ENCODE peak calls at places on chromosomes 13 and 19, in eight cellular contexts. One of them, this sample, is unnamed. For H4K20me1, the result is how much of the 10 kb centered on the place peaks cover.

GRCh38 chr13:61852116-61852515 is 436.5 kb upstream of the PCDH20 start:
- DNase-seq in K562: no peak
- DNase-seq in astrocyte: no peak
- DNase-seq in HCT116: no peak
- DNase-seq in GM12878: no peak
- DNase-seq in PC-3: no peak
- DNase-seq in fibroblast of lung: no peak
- DNase-seq in GM23338: no peak
- DNase-seq in this sample: no peak

GRCh38 chr13:50747939-50748338 is 95.6 kb downstream of the DLEU7 start:
- DNase-seq in K562: no peak
- DNase-seq in fibroblast of lung: no peak
- DNase-seq in GM12878: no peak
- DNase-seq in PC-3: no peak
- DNase-seq in HCT116: no peak
- DNase-seq in GM23338: no peak
- DNase-seq in astrocyte: no peak
- DNase-seq in this sample: no peak

GRCh38 chr19:45049073-45049736 is 10.4 kb downstream of the CLASRP start:
- DNase-seq in PC-3: no peak
- DNase-seq in astrocyte: no peak
- DNase-seq in HCT116: no peak
- DNase-seq in GM12878: no peak
- DNase-seq in K562: no peak
- DNase-seq in GM23338: no peak
- DNase-seq in fibroblast of lung: no peak
- DNase-seq in this sample: no peak

GRCh38 chr19:43504426-43505185 is at the start of gene PHLDB3:
- DNase-seq in K562: peak
- DNase-seq in GM23338: peak
- DNase-seq in astrocyte: no peak
- DNase-seq in HCT116: no peak
- DNase-seq in GM12878: no peak
- DNase-seq in PC-3: peak
- DNase-seq in fibroblast of lung: no peak
- DNase-seq in this sample: peak

GRCh38 chr13:67390462-67391093 is 160.4 kb upstream of the PCDH9 start:
- DNase-seq in K562: no peak
- DNase-seq in GM23338: no peak
- DNase-seq in fibroblast of lung: peak
- DNase-seq in GM12878: no peak
- DNase-seq in astrocyte: peak
- DNase-seq in HCT116: no peak
- DNase-seq in PC-3: no peak
- DNase-seq in this sample: no peak

GRCh38 chr13:41546372-41547252 is 89.3 kb downstream of the RGCC start:
- DNase-seq in fibroblast of lung: peak
- DNase-seq in PC-3: peak
- DNase-seq in GM12878: no peak
- DNase-seq in astrocyte: peak
- DNase-seq in K562: no peak
- DNase-seq in HCT116: no peak
- DNase-seq in GM23338: no peak
- DNase-seq in this sample: peak

GRCh38 chr19:44657211-44657921 is 13.7 kb downstream of the PVR start:
- DNase-seq in GM23338: peak
- DNase-seq in astrocyte: peak
- DNase-seq in GM12878: no peak
- DNase-seq in fibroblast of lung: peak
- DNase-seq in PC-3: peak
- DNase-seq in K562: peak
- DNase-seq in HCT116: no peak
- DNase-seq in this sample: peak

GRCh38 chr13:23159205-23159586 is 21.6 kb upstream of the SGCG start:
- DNase-seq in GM23338: peak
- DNase-seq in PC-3: peak
- DNase-seq in K562: peak
- DNase-seq in GM12878: no peak
- DNase-seq in fibroblast of lung: peak
- DNase-seq in astrocyte: peak
- DNase-seq in HCT116: no peak
- DNase-seq in this sample: peak

GRCh38 chr13:28744091-28744536 is 25.3 kb upstream of the SLC46A3 start:
- DNase-seq in GM23338: peak
- DNase-seq in astrocyte: peak
- DNase-seq in fibroblast of lung: peak
- DNase-seq in K562: peak
- DNase-seq in HCT116: no peak
- DNase-seq in GM12878: no peak
- DNase-seq in PC-3: peak
- DNase-seq in this sample: peak

GRCh38 chr13:40402931-40403412 is 263.5 kb downstream of the FOXO1 start:
- DNase-seq in GM23338: peak
- DNase-seq in astrocyte: peak
- DNase-seq in fibroblast of lung: peak
- DNase-seq in K562: no peak
- DNase-seq in HCT116: no peak
- DNase-seq in GM12878: no peak
- DNase-seq in PC-3: peak
- DNase-seq in this sample: peak

GRCh38 chr19:8239528-8240273 is 30.5 kb downstream of the CERS4 start:
- DNase-seq in GM12878: no peak
- DNase-seq in HCT116: no peak
- DNase-seq in K562: no peak
- DNase-seq in PC-3: no peak
- DNase-seq in fibroblast of lung: no peak
- DNase-seq in GM23338: no peak
- DNase-seq in astrocyte: no peak
- DNase-seq in this sample: no peak

GRCh38 chr19:21569497-21569870 is 64.1 kb downstream of the ZNF429 start:
- DNase-seq in HCT116: no peak
- DNase-seq in astrocyte: peak
- DNase-seq in PC-3: no peak
- DNase-seq in GM23338: no peak
- DNase-seq in GM12878: no peak
- DNase-seq in fibroblast of lung: peak
- DNase-seq in K562: no peak
- DNase-seq in this sample: peak

GRCh38 chr13:45941261-45941660 is 89.7 kb upstream of the SIAH3 start:
- DNase-seq in astrocyte: no peak
- DNase-seq in GM23338: peak
- DNase-seq in fibroblast of lung: no peak
- DNase-seq in HCT116: no peak
- DNase-seq in PC-3: no peak
- DNase-seq in K562: no peak
- DNase-seq in GM12878: no peak
- DNase-seq in this sample: no peak

GRCh38 chr13:52711277-52711676 is 28.3 kb downstream of the CNMD start:
- DNase-seq in GM23338: peak
- DNase-seq in fibroblast of lung: no peak
- DNase-seq in HCT116: no peak
- DNase-seq in astrocyte: no peak
- DNase-seq in GM12878: no peak
- DNase-seq in K562: no peak
- DNase-seq in PC-3: no peak
- DNase-seq in this sample: no peak

GRCh38 chr19:35790981-35791813 is 15.8 kb downstream of the ARHGAP33 start:
- DNase-seq in PC-3: no peak
- DNase-seq in GM23338: peak
- DNase-seq in HCT116: no peak
- DNase-seq in fibroblast of lung: no peak
- DNase-seq in astrocyte: no peak
- DNase-seq in GM12878: no peak
- DNase-seq in K562: no peak
- DNase-seq in this sample: no peak

GRCh38 chr13:23510979-23511735 is 59.1 kb upstream of the TNFRSF19 start:
- DNase-seq in fibroblast of lung: peak
- DNase-seq in GM12878: peak
- DNase-seq in HCT116: peak
- DNase-seq in GM23338: peak
- DNase-seq in astrocyte: peak
- DNase-seq in PC-3: peak
- DNase-seq in K562: peak
- DNase-seq in this sample: peak

GRCh38 chr19:29211562-29212416 is 1.2 kb downstream of the UQCRFS1 start:
- DNase-seq in PC-3: peak
- DNase-seq in GM23338: peak
- DNase-seq in GM12878: no peak
- DNase-seq in astrocyte: peak
- DNase-seq in HCT116: no peak
- DNase-seq in K562: peak
- DNase-seq in fibroblast of lung: peak
- DNase-seq in this sample: peak

GRCh38 chr13:67650471-67650870 is 420.3 kb upstream of the PCDH9 start:
- DNase-seq in GM12878: no peak
- DNase-seq in astrocyte: peak
- DNase-seq in fibroblast of lung: no peak
- DNase-seq in PC-3: no peak
- DNase-seq in GM23338: no peak
- DNase-seq in K562: no peak
- DNase-seq in HCT116: no peak
- DNase-seq in this sample: no peak

GRCh38 chr13:50208826-50209335 is 193.6 kb downstream of the KCNRG start:
- DNase-seq in GM12878: no peak
- DNase-seq in PC-3: peak
- DNase-seq in fibroblast of lung: peak
- DNase-seq in GM23338: peak
- DNase-seq in K562: peak
- DNase-seq in astrocyte: peak
- DNase-seq in HCT116: no peak
- DNase-seq in this sample: peak

GRCh38 chr13:97273341-97273831 is 51.3 kb downstream of the MBNL2 start:
- DNase-seq in GM12878: no peak
- DNase-seq in astrocyte: no peak
- DNase-seq in HCT116: no peak
- DNase-seq in GM23338: no peak
- DNase-seq in PC-3: no peak
- DNase-seq in K562: no peak
- DNase-seq in fibroblast of lung: no peak
- DNase-seq in this sample: peak

GRCh38 chr13:40370662-40371061 is 295.8 kb downstream of the FOXO1 start:
- DNase-seq in fibroblast of lung: no peak
- DNase-seq in K562: no peak
- DNase-seq in HCT116: no peak
- DNase-seq in GM12878: no peak
- DNase-seq in GM23338: no peak
- DNase-seq in astrocyte: no peak
- DNase-seq in PC-3: no peak
- DNase-seq in this sample: no peak

GRCh38 chr19:1038995-1039645 is 787 bp upstream of the ABCA7 start:
- DNase-seq in HCT116: no peak
- DNase-seq in GM12878: no peak
- DNase-seq in PC-3: no peak
- DNase-seq in fibroblast of lung: peak
- DNase-seq in GM23338: peak
- DNase-seq in K562: peak
- DNase-seq in astrocyte: no peak
- DNase-seq in this sample: peak
- H4K20me1 ChIP-seq in HCT116: under half
- H4K20me1 ChIP-seq in GM12878: under half
- H4K20me1 ChIP-seq in PC-3: under half
- H4K20me1 ChIP-seq in fibroblast of lung: under half
- H4K20me1 ChIP-seq in GM23338: under half
- H4K20me1 ChIP-seq in K562: under half
- H4K20me1 ChIP-seq in astrocyte: half or more
- H4K20me1 ChIP-seq in this sample: under half

DNA sequence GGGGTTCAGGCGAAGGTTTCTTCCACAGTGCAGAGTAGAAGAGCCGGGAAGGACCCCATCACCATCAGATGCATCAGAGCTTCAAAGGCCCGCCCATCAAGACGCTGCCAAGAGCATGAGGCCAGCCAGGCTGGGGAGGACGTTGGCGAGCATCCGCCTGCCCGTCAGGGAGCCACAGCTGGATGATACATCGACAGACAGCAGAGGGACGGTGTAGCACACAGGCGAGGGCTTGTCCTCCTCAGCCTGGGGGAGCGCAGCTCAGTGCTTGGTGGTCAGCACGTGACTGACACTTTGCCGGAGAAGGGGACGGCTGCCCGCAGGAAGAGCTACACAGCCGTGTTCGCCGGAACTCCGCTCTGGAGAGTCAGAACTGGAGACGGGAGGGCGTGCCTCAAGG is 34.1 kb downstream of the CSNK1G2 start:
- DNase-seq in GM23338: no peak
- DNase-seq in PC-3: no peak
- DNase-seq in HCT116: no peak
- DNase-seq in GM12878: no peak
- DNase-seq in fibroblast of lung: peak
- DNase-seq in K562: no peak
- DNase-seq in astrocyte: peak
- DNase-seq in this sample: peak
- H4K20me1 ChIP-seq in GM23338: under half
- H4K20me1 ChIP-seq in PC-3: under half
- H4K20me1 ChIP-seq in HCT116: under half
- H4K20me1 ChIP-seq in GM12878: under half
- H4K20me1 ChIP-seq in fibroblast of lung: under half
- H4K20me1 ChIP-seq in K562: under half
- H4K20me1 ChIP-seq in astrocyte: half or more
- H4K20me1 ChIP-seq in this sample: under half

DNA sequence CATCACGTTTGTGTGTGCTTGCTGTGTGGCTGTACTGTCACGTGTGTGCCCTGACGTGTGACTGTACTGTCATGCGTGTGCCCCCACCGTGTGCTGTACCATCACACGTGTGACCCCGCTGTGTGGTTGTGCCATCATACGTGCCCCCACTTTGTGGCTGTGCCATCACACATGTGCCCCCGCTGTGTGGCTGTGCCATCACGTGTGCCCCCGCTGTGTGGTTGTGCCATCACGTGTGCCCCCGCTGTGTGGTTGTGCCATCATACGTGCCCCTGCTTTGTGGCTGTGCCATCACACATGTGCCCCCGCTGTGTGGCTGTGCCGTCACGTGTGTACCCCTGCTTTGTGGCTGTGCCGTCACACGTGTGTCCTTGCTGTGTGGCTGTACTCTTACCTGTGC is 25.7 kb downstream of the TFDP1 start:
- DNase-seq in GM12878: no peak
- DNase-seq in fibroblast of lung: no peak
- DNase-seq in GM23338: no peak
- DNase-seq in PC-3: no peak
- DNase-seq in astrocyte: no peak
- DNase-seq in HCT116: no peak
- DNase-seq in K562: no peak
- DNase-seq in this sample: no peak
- H4K20me1 ChIP-seq in GM12878: under half
- H4K20me1 ChIP-seq in fibroblast of lung: under half
- H4K20me1 ChIP-seq in GM23338: under half
- H4K20me1 ChIP-seq in PC-3: under half
- H4K20me1 ChIP-seq in astrocyte: half or more
- H4K20me1 ChIP-seq in HCT116: under half
- H4K20me1 ChIP-seq in K562: under half
- H4K20me1 ChIP-seq in this sample: under half

GRCh38 chr19:56071151-56071550 is 49.9 kb downstream of the ZNF787 start:
- DNase-seq in GM12878: no peak
- DNase-seq in K562: peak
- DNase-seq in PC-3: peak
- DNase-seq in astrocyte: no peak
- DNase-seq in fibroblast of lung: no peak
- DNase-seq in GM23338: peak
- DNase-seq in HCT116: peak
- DNase-seq in this sample: peak

GRCh38 chr19:56069642-56070041 is 51.5 kb downstream of the ZNF787 start:
- DNase-seq in PC-3: no peak
- DNase-seq in astrocyte: no peak
- DNase-seq in GM12878: no peak
- DNase-seq in K562: no peak
- DNase-seq in GM23338: no peak
- DNase-seq in fibroblast of lung: no peak
- DNase-seq in HCT116: no peak
- DNase-seq in this sample: no peak

GRCh38 chr19:56066152-56067023 is 54.7 kb downstream of the ZNF787 start:
- DNase-seq in fibroblast of lung: peak
- DNase-seq in astrocyte: no peak
- DNase-seq in GM12878: no peak
- DNase-seq in K562: peak
- DNase-seq in GM23338: peak
- DNase-seq in PC-3: peak
- DNase-seq in HCT116: peak
- DNase-seq in this sample: peak
- H4K20me1 ChIP-seq in fibroblast of lung: under half
- H4K20me1 ChIP-seq in astrocyte: under half
- H4K20me1 ChIP-seq in GM12878: under half
- H4K20me1 ChIP-seq in K562: under half
- H4K20me1 ChIP-seq in GM23338: under half
- H4K20me1 ChIP-seq in PC-3: under half
- H4K20me1 ChIP-seq in HCT116: under half
- H4K20me1 ChIP-seq in this sample: under half

This sample was measured in GM23248.